ENCODE peak calls at places on chromosomes 6 and 20, in six cellular contexts. T, H, Z, X, S and V are unnamed samples.

GRCh38 chr20:62924567-62925419 is 1.5 kb downstream of the DIDO1 start:
- DNase-seq in T (no peak), H (no peak), Z (no peak), X (peak; percentile 62), S (peak; percentile 38), V (peak; percentile 67)

GRCh38 chr6:27059621-27060425 is 187.7 kb upstream of the PRSS16 start:
- DNase-seq in T (no peak), H (no peak), Z (no peak), X (no peak), S (no peak), V (no peak)

GRCh38 chr20:47629907-47630306 is 128.2 kb downstream of the NCOA3 start:
- DNase-seq in T (no peak), H (no peak), Z (no peak), X (no peak), S (no peak), V (no peak)

GRCh38 chr6:32843321-32843978 is 397 bp downstream of the PSMB8 start:
- DNase-seq in T (no peak), H (no peak), Z (peak; percentile 17), X (no peak), S (no peak), V (peak; percentile 36)

GRCh38 chr20:10800288-10800687 is 126.5 kb upstream of the JAG1 start:
- DNase-seq in T (no peak), H (no peak), Z (no peak), X (no peak), S (no peak), V (no peak)

GRCh38 chr6:2230659-2231277 is 14.6 kb downstream of the GMDS start:
- DNase-seq in T (no peak), H (no peak), Z (no peak), X (no peak), S (no peak), V (no peak)

GRCh38 chr6:89433637-89434499 is 916 bp downstream of the ANKRD6 start:
- DNase-seq in T (peak; percentile 16), H (no peak), Z (peak; percentile 23), X (peak; percentile 47), S (peak; percentile 54), V (peak; percentile 14)

GRCh38 chr6:108009894-108010293 is 51.9 kb upstream of the SEC63 start:
- DNase-seq in T (no peak), H (no peak), Z (no peak), X (no peak), S (no peak), V (no peak)

GRCh38 chr6:80145921-80146320 is 39.5 kb downstream of the BCKDHB start:
- DNase-seq in T (no peak), H (no peak), Z (no peak), X (no peak), S (no peak), V (no peak)

GRCh38 chr20:37318046-37318445 is 27.9 kb upstream of the SRC start:
- DNase-seq in T (no peak), H (no peak), Z (no peak), X (no peak), S (no peak), V (no peak)

GRCh38 chr20:46073024-46073423 is 16.7 kb downstream of the NCOA5 start:
- DNase-seq in T (no peak), H (no peak), Z (no peak), X (no peak), S (no peak), V (no peak)

GRCh38 chr6:61835214-61835613 is 450.8 kb downstream of the KHDRBS2 start:
- DNase-seq in T (no peak), H (no peak), Z (no peak), X (no peak), S (no peak), V (no peak)

GRCh38 chr6:52566201-52566600 is 10.7 kb downstream of the TRAM2 start:
- DNase-seq in T (no peak), H (no peak), Z (no peak), X (no peak), S (no peak), V (no peak)
- H3K4me1 ChIP-seq in T (peaks cover 31% of the 10 kb centered on the region), H (peaks cover 9% of the 10 kb centered on the region), Z (peaks cover 91% of the 10 kb centered on the region), X (no peaks in the 10 kb centered on the region), S (peaks cover 51% of the 10 kb centered on the region), V (peaks cover 37% of the 10 kb centered on the region)

GRCh38 chr20:43752561-43753301 is 25.9 kb upstream of the GTSF1L start:
- DNase-seq in T (peak; percentile 24), H (peak; percentile 10), Z (peak; percentile 19), X (no peak), S (peak; percentile 68), V (no peak)

GRCh38 chr20:43751167-43752050 is 24.6 kb upstream of the GTSF1L start:
- DNase-seq in T (no peak), H (no peak), Z (no peak), X (no peak), S (no peak), V (no peak)

GRCh38 chr20:43749734-43750294 is 23.0 kb upstream of the GTSF1L start:
- DNase-seq in T (peak; percentile 72), H (peak; percentile 71), Z (peak; percentile 64), X (peak; percentile 86), S (peak; percentile 89), V (peak; percentile 54)

GRCh38 chr20:43750774-43751166 is 24.0 kb upstream of the GTSF1L start:
- DNase-seq in T (no peak), H (no peak), Z (no peak), X (no peak), S (no peak), V (no peak)

DNA sequence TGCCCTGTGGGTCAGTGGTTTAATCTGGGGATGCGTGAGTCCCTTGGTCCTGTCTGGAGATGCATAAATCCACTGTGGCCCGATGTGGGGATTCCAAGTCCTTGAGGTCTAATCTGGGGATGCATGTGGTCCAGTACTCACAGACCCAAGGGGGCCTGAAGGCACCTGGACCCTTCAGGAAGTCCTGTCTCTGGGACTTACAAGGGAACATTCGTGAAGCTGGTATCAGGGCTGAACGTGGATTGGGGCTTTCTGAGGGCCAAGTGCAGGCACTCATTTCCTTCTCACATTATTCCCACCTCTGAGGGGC is 25.2 kb upstream of the GTSF1L start:
- DNase-seq in T (no peak), H (no peak), Z (no peak), X (no peak), S (no peak), V (no peak)
- H3K27ac ChIP-seq in T (no peak overlapping the region), H (no peak overlapping the region), Z (no peak overlapping the region), X (no peak overlapping the region), S (no peak overlapping the region), V (peak overlapping the region; percentile 84)

GRCh38 chr6:15817100-15817499 is 154.3 kb upstream of the DTNBP1 start:
- DNase-seq in T (no peak), H (no peak), Z (no peak), X (no peak), S (no peak), V (no peak)

GRCh38 chr6:15810618-15811017 is 147.8 kb upstream of the DTNBP1 start:
- DNase-seq in T (no peak), H (no peak), Z (no peak), X (no peak), S (no peak), V (no peak)

GRCh38 chr6:15816661-15817060 is 153.8 kb upstream of the DTNBP1 start:
- DNase-seq in T (no peak), H (no peak), Z (no peak), X (no peak), S (no peak), V (no peak)

DNA sequence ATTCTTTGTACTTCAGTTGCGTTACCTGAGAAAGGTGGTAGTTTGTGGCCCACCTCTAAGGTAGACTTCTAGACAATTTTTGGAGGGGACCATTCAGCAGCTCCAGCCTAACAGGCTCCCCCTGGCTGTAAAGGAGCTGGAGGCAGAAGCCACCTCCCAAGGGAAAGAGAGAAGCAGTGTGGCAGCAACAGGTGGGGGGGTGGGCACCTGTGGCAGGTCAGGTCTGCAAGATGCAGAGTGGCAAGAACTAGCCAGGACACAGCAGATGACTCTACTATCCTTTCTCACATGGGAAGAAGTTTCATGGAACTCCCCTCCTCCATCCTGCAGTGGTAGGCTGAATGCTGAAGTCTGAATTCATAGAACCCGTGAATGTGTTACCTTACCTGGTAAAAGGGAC is 148.3 kb upstream of the DTNBP1 start:
- DNase-seq in T (no peak), H (no peak), Z (no peak), X (no peak), S (no peak), V (no peak)
- H3K4me1 ChIP-seq in T (no peaks in the 10 kb centered on the region), H (no peaks in the 10 kb centered on the region), Z (no peaks in the 10 kb centered on the region), X (no peaks in the 10 kb centered on the region), S (no peaks in the 10 kb centered on the region), V (no peaks in the 10 kb centered on the region)

GRCh38 chr6:81937296-81937937 is 184.9 kb upstream of the TENT5A start:
- DNase-seq in T (no peak), H (no peak), Z (no peak), X (no peak), S (no peak), V (peak; percentile 27)

GRCh38 chr6:81940451-81940850 is 188.0 kb upstream of the TENT5A start:
- DNase-seq in T (no peak), H (no peak), Z (no peak), X (no peak), S (no peak), V (no peak)

GRCh38 chr6:81938991-81939773 is 186.7 kb upstream of the TENT5A start:
- DNase-seq in T (no peak), H (no peak), Z (no peak), X (no peak), S (no peak), V (no peak)

GRCh38 chr6:81938014-81938761 is 185.7 kb upstream of the TENT5A start:
- DNase-seq in T (no peak), H (no peak), Z (no peak), X (no peak), S (no peak), V (peak; percentile 95)

DNA sequence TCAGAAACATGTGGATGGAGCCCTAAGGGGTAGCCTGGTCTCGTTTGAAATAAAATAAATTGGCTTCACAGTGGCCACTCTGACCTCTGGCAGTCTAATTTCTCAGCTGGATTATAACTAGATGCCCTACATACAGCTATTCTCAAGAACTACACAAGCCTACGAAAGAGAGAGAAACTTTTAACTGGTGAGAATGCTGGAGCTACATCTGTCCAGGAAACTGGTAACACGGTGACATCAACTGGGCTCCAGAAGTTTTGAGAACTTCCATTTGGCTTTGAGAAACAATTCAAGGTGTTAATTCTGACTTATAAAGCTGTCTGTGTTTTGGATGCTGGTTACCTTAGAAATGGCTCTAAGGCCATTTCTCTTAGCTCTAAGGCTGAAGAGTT is 187.3 kb upstream of the TENT5A start:
- DNase-seq in T (no peak), H (no peak), Z (no peak), X (no peak), S (no peak), V (no peak)
- H3K27ac ChIP-seq in T (no peak overlapping the region), H (no peak overlapping the region), Z (no peak overlapping the region), X (no peak overlapping the region), S (no peak overlapping the region), V (no peak overlapping the region)

GRCh38 chr6:163352966-163353365 is 61.6 kb upstream of the QKI start:
- DNase-seq in T (no peak), H (no peak), Z (no peak), X (no peak), S (no peak), V (no peak)
- H3K4me1 ChIP-seq in T (peaks cover 6% of the 10 kb centered on the region), H (no peaks in the 10 kb centered on the region), Z (peaks cover 27% of the 10 kb centered on the region), X (no peaks in the 10 kb centered on the region), S (peaks cover 20% of the 10 kb centered on the region), V (no peaks in the 10 kb centered on the region)

GRCh38 chr6:34606477-34607130 is 50.5 kb upstream of the SPDEF start:
- DNase-seq in T (no peak), H (no peak), Z (no peak), X (no peak), S (no peak), V (no peak)

GRCh38 chr6:34610819-34611477 is 54.8 kb upstream of the SPDEF start:
- DNase-seq in T (no peak), H (no peak), Z (no peak), X (no peak), S (no peak), V (peak; percentile 74)

GRCh38 chr6:34602318-34603111 is 46.4 kb upstream of the SPDEF start:
- DNase-seq in T (no peak), H (no peak), Z (no peak), X (no peak), S (no peak), V (peak; percentile 75)

GRCh38 chr6:34608321-34609091 is 52.4 kb upstream of the SPDEF start:
- DNase-seq in T (no peak), H (no peak), Z (no peak), X (no peak), S (no peak), V (no peak)
- H3K27ac ChIP-seq in T (no peak overlapping the region), H (no peak overlapping the region), Z (peak overlapping the region; percentile 30), X (no peak overlapping the region), S (no peak overlapping the region), V (no peak overlapping the region)